ENCODE peak calls at places on chromosomes 4 and X, in seven cellular contexts. Z is ovary, M is glutamatergic neuron, E is epithelial cell of esophagus, H is astrocyte, C is pancreas, J is mucosa of descending colon. Q is an unnamed sample.
A peak's percentile ranks its signal among the peaks of the same experiment; 100 is the strongest.

GRCh38 chr4:117560329-117560728 is 474.0 kb upstream of the NDST3 start:
- DNase-seq in E (peak; percentile 41), J (no peak), C (no peak), Z (no peak), M (no peak), H (peak; percentile 29), Q (no peak)

GRCh38 chr4:110087116-110087708 is 111.2 kb downstream of the ELOVL6 start:
- DNase-seq in H (peak; percentile 93), Z (no peak), J (no peak), E (peak; percentile 76), M (no peak), C (no peak), Q (no peak)

GRCh38 chrX:118945921-118946320 is 28.5 kb upstream of the LONRF3 start:
- DNase-seq in E (no peak), H (no peak), C (no peak), M (no peak), Z (no peak), J (no peak), Q (no peak)

GRCh38 chrX:118548831-118549230 is 53.2 kb downstream of the DOCK11 start:
- DNase-seq in C (no peak), J (no peak), H (no peak), M (no peak), Z (no peak), E (no peak), Q (no peak)

GRCh38 chrX:69396916-69397315 is 107.2 kb upstream of the NALF2 start:
- DNase-seq in E (no peak), C (no peak), J (no peak), M (no peak), H (no peak), Z (no peak), Q (no peak)

GRCh38 chr4:15469402-15470148 is at the start of gene CC2D2A:
- DNase-seq in H (peak; percentile 53), E (peak; percentile 44), M (peak; percentile 18), C (peak; percentile 32), J (no peak), Z (no peak), Q (no peak)

GRCh38 chr4:67779631-67780030 is 25.4 kb upstream of the GNRHR start:
- DNase-seq in C (no peak), E (peak; percentile 93), M (no peak), H (peak; percentile 50), J (no peak), Z (no peak), Q (no peak)

GRCh38 chr4:76504613-76505465 is 69.8 kb downstream of the SHROOM3 start:
- DNase-seq in E (peak; percentile 66), J (no peak), Z (no peak), C (no peak), M (no peak), H (peak; percentile 40), Q (peak; percentile 47)

GRCh38 chrX:85309717-85310116 is 65.9 kb downstream of the ZNF711 start:
- DNase-seq in H (no peak), J (no peak), M (no peak), E (no peak), C (no peak), Z (no peak), Q (no peak)

GRCh38 chr4:94766856-94767255 is 9.1 kb downstream of the BMPR1B start:
- DNase-seq in M (no peak), H (peak; percentile 73), J (no peak), Z (no peak), C (no peak), E (peak; percentile 92), Q (no peak)

GRCh38 chr4:127967141-127967775 is 2.1 kb downstream of the ABHD18 start:
- DNase-seq in H (no peak), C (no peak), J (no peak), M (no peak), Z (no peak), E (peak; percentile 16), Q (no peak)

GRCh38 chrX:71629467-71629866 is 11.2 kb upstream of the CXCR3 start:
- DNase-seq in C (no peak), E (no peak), J (no peak), Z (no peak), H (no peak), M (no peak), Q (no peak)

GRCh38 chr4:94728056-94728766 is 29.5 kb upstream of the BMPR1B start:
- DNase-seq in E (no peak), Z (no peak), M (no peak), C (no peak), J (no peak), H (no peak), Q (no peak)

GRCh38 chr4:147485167-147485566 is 4.3 kb downstream of the EDNRA start:
- DNase-seq in J (no peak), M (no peak), E (no peak), H (no peak), C (no peak), Z (no peak), Q (no peak)

GRCh38 chr4:8737601-8738279 is 133.9 kb downstream of the HMX1 start:
- DNase-seq in C (no peak), J (no peak), Z (no peak), M (no peak), H (no peak), E (no peak), Q (no peak)

GRCh38 chr4:80694178-80694577 is 336.3 kb upstream of the BMP3 start:
- DNase-seq in H (peak; percentile 26), J (no peak), Z (no peak), M (no peak), E (peak; percentile 51), C (no peak), Q (no peak)

DNA sequence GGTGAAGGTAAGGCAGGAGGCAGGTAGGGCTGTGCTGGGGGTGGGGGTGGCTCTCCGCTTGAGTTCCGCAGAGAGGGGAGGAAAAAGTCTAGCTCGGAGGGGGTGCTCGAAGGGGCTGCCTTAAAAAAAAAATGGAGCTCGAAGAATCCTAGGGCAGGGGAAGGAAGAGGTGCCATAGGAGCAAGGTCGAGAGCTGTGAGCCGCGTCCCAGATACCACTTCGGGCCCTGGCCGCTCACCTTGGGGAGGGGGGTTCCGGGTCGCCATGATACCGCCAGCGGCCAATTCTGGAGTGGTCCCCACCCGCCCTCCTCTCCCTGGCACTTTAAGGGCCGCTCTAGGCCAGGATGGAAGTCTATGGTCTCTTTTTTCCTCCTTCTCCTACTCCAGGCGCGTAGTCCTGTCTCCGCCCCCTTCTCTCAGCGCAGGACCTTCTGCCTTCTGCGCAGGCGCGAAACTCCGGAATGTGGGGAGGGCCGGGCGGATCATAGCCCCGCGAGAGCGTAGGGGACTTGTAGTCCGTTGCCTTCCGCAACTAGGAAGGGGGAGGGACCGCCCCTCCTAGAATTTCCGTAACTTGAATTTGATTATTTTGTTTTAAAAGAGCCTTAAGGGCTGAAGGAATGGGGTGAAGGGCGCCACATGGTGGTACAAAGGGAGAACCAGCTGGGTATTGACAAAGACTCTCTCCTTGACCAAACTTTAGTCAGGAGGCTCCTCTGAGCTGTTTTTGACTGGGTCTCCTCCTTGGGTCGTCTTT is at the start of gene FUNDC1:
- DNase-seq in Z (peak; percentile 94), E (peak; percentile 87), C (peak; percentile 95), J (peak; percentile 94), H (peak; percentile 83), M (peak; percentile 93), Q (peak; percentile 78)
- TF ChIP-seq CTCF in Z (peak; percentile 22), E (peak; percentile 35), C (no peak), J (no peak), H (no peak), M (no peak), Q (no peak)

DNA sequence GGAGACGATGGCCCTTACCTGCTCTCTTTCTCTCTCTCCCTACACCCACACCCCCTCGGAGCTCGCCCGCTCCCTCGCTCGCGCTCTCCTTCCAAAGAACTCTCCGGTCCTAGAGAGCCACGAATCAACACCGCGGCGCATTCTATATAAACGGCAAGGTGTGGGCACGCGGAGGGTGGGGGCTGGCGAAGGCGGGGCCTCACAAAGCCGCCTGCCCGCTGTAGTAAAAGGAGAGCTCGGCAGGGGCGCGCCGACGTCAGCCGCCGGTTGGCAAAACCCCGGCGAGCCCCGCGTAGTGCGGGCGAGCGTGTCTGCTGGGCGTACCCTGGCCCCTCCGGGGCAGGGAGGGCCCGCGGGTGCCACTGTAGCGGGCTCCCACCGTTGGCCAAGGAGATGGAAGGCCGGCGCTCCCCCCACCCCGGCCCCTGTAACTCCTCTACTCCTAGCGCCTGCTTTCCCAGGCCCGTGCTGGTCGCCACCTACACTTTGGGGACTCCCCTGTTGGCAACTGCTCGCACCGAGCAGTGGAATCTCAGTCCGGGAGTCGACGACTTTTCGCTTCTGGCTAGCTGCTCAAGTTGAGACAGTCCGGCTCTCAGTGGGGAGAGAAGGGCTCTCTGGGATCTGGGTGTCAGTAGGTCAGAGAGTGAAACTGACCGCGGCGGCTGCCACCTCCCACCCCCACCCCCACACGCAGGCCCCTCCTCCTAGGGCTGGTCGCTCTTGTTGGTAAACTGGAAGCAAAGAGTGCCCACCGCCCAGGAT is 325.5 kb upstream of the F9 start:
- DNase-seq in H (peak; percentile 29), M (peak; percentile 49), Z (peak; percentile 19), E (peak; percentile 34), J (peak; percentile 35), C (peak; percentile 31), Q (no peak)
- TF ChIP-seq CTCF in H (no peak), M (no peak), Z (no peak), E (no peak), J (no peak), C (no peak), Q (no peak)

DNA sequence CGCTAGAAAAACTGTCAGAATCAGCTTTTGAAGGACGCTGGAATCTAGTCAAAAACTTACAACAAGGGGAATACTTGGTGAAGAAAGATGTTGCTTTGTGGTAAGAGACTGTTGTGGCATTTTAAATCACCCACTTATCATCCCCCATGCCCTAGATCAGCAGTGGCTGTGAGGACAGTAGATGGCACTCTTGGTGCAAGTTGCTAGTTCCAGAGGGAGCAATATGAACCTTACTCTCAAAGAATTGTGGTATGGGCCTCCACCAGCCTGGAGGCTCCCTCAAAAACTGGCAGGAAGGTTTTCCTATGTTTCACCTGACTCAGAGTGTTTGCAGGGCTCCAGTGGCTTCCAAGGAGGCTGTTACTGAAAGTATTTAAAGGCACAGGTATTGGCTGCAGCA is 37.7 kb upstream of the SLC16A2 start:
- DNase-seq in Z (peak; percentile 42), H (peak; percentile 40), J (no peak), M (peak; percentile 17), E (peak; percentile 67), C (peak; percentile 19), Q (peak; percentile 21)
- TF ChIP-seq CTCF in Z (no peak), H (peak; percentile 48), J (no peak), M (no peak), E (peak; percentile 69), C (no peak), Q (peak; percentile 23)

GRCh38 chr4:23225564-23225963 is 532.8 kb downstream of the GBA3 start:
- DNase-seq in J (no peak), M (no peak), Z (no peak), C (no peak), E (no peak), H (no peak), Q (no peak)

GRCh38 chr4:23225024-23225423 is 532.3 kb downstream of the GBA3 start:
- DNase-seq in C (no peak), E (no peak), J (no peak), Z (no peak), M (no peak), H (no peak), Q (no peak)

DNA sequence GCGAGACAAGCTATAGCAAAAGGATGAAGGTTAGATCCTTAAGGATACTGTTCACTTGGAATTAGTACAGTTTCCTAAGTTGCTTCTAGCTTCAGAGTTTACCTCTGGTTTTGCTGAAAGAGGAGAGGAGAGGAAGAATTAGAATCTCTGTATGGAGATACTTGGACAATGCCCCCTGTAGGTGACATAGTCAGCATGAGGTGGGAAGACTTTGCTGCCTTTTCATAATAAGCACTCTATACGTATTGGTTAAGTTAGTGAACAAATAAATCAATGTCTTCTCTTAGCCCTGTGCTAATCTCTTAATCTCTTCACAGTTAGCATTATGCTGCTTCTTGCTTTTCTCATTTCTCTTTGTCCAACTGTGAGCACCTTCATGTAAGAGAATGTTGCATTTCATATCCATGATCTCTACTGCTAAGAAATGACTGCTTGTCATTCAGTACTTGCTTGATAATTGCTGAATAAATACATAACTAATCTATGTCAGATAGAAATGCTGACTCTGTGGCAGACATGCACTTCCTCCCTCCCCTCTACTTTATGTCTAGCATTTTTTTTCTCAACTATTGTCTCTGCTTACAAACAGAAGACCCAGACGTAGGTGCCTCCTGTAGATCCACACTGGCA is 527.2 kb downstream of the GBA3 start:
- DNase-seq in H (no peak), J (no peak), C (no peak), E (no peak), Z (no peak), M (no peak), Q (no peak)
- TF ChIP-seq CTCF in H (no peak), J (no peak), C (no peak), E (no peak), Z (no peak), M (no peak), Q (no peak)

Q was measured in GM20000.